ENCODE peak calls at places on chromosomes 6 and 20, in six cellular contexts. One of them, this sample, is unnamed.
A peak's percentile ranks its signal among the peaks of the same experiment; 100 is the strongest.

GRCh38 chr6:154012852-154013251 is 26.2 kb upstream of the OPRM1 start:
- DNase-seq in islet precursor cell: no peak
- DNase-seq in vagina: no peak
- DNase-seq in activated T-helper 1 cell treated with anti-CD3 and anti-CD28 coated beads, Interleukin-2, amount 50 U/mL, for 16 hours: no peak
- DNase-seq in amniotic epithelial cell: no peak
- DNase-seq in lower lobe of right lung: no peak
- DNase-seq in this sample: no peak

GRCh38 chr6:12009904-12010634 is 2.0 kb upstream of the HIVEP1 start:
- DNase-seq in islet precursor cell: no peak
- DNase-seq in vagina: no peak
- DNase-seq in activated T-helper 1 cell treated with anti-CD3 and anti-CD28 coated beads, Interleukin-2, amount 50 U/mL, for 16 hours: no peak
- DNase-seq in amniotic epithelial cell: no peak
- DNase-seq in lower lobe of right lung: no peak
- DNase-seq in this sample: no peak

GRCh38 chr6:90144396-90144795 is 152.2 kb downstream of the BACH2 start:
- DNase-seq in islet precursor cell: no peak
- DNase-seq in vagina: no peak
- DNase-seq in activated T-helper 1 cell treated with anti-CD3 and anti-CD28 coated beads, Interleukin-2, amount 50 U/mL, for 16 hours: peak; percentile 13
- DNase-seq in amniotic epithelial cell: no peak
- DNase-seq in lower lobe of right lung: no peak
- DNase-seq in this sample: no peak

GRCh38 chr20:36969478-36970186 is 18.1 kb upstream of the SAMHD1 start:
- DNase-seq in islet precursor cell: no peak
- DNase-seq in vagina: no peak
- DNase-seq in activated T-helper 1 cell treated with anti-CD3 and anti-CD28 coated beads, Interleukin-2, amount 50 U/mL, for 16 hours: no peak
- DNase-seq in amniotic epithelial cell: no peak
- DNase-seq in lower lobe of right lung: no peak
- DNase-seq in this sample: no peak

GRCh38 chr6:157715766-157716171 is 107.3 kb upstream of the SNX9 start:
- DNase-seq in islet precursor cell: peak; percentile 65
- DNase-seq in vagina: no peak
- DNase-seq in activated T-helper 1 cell treated with anti-CD3 and anti-CD28 coated beads, Interleukin-2, amount 50 U/mL, for 16 hours: no peak
- DNase-seq in amniotic epithelial cell: peak; percentile 97
- DNase-seq in lower lobe of right lung: no peak
- DNase-seq in this sample: no peak

GRCh38 chr6:107894821-107895396 is 63.1 kb downstream of the SEC63 start:
- DNase-seq in islet precursor cell: no peak
- DNase-seq in vagina: no peak
- DNase-seq in activated T-helper 1 cell treated with anti-CD3 and anti-CD28 coated beads, Interleukin-2, amount 50 U/mL, for 16 hours: no peak
- DNase-seq in amniotic epithelial cell: no peak
- DNase-seq in lower lobe of right lung: no peak
- DNase-seq in this sample: no peak

GRCh38 chr6:34462561-34462971 is 3.3 kb upstream of the PACSIN1 start:
- DNase-seq in islet precursor cell: peak; percentile 88
- DNase-seq in vagina: no peak
- DNase-seq in activated T-helper 1 cell treated with anti-CD3 and anti-CD28 coated beads, Interleukin-2, amount 50 U/mL, for 16 hours: no peak
- DNase-seq in amniotic epithelial cell: no peak
- DNase-seq in lower lobe of right lung: no peak
- DNase-seq in this sample: no peak

GRCh38 chr6:159594106-159594749 is 98.8 kb downstream of the SOD2 start:
- DNase-seq in islet precursor cell: no peak
- DNase-seq in vagina: no peak
- DNase-seq in activated T-helper 1 cell treated with anti-CD3 and anti-CD28 coated beads, Interleukin-2, amount 50 U/mL, for 16 hours: no peak
- DNase-seq in amniotic epithelial cell: peak; percentile 44
- DNase-seq in lower lobe of right lung: no peak
- DNase-seq in this sample: no peak

GRCh38 chr20:59667981-59668515 is 63.7 kb downstream of the PHACTR3 start:
- DNase-seq in islet precursor cell: no peak
- DNase-seq in vagina: no peak
- DNase-seq in activated T-helper 1 cell treated with anti-CD3 and anti-CD28 coated beads, Interleukin-2, amount 50 U/mL, for 16 hours: no peak
- DNase-seq in amniotic epithelial cell: no peak
- DNase-seq in lower lobe of right lung: no peak
- DNase-seq in this sample: no peak

GRCh38 chr6:145271601-145272000 is 463.7 kb downstream of the EPM2A start:
- DNase-seq in islet precursor cell: no peak
- DNase-seq in vagina: no peak
- DNase-seq in activated T-helper 1 cell treated with anti-CD3 and anti-CD28 coated beads, Interleukin-2, amount 50 U/mL, for 16 hours: no peak
- DNase-seq in amniotic epithelial cell: no peak
- DNase-seq in lower lobe of right lung: no peak
- DNase-seq in this sample: no peak

GRCh38 chr6:26125015-26125690 is 37.9 kb downstream of the HFE start:
- DNase-seq in islet precursor cell: no peak
- DNase-seq in vagina: no peak
- DNase-seq in activated T-helper 1 cell treated with anti-CD3 and anti-CD28 coated beads, Interleukin-2, amount 50 U/mL, for 16 hours: no peak
- DNase-seq in amniotic epithelial cell: no peak
- DNase-seq in lower lobe of right lung: peak; percentile 58
- DNase-seq in this sample: no peak

GRCh38 chr20:24633026-24633425 is 163.6 kb downstream of the SYNDIG1 start:
- DNase-seq in islet precursor cell: no peak
- DNase-seq in vagina: no peak
- DNase-seq in activated T-helper 1 cell treated with anti-CD3 and anti-CD28 coated beads, Interleukin-2, amount 50 U/mL, for 16 hours: no peak
- DNase-seq in amniotic epithelial cell: no peak
- DNase-seq in lower lobe of right lung: no peak
- DNase-seq in this sample: no peak

GRCh38 chr6:162854734-162855191 is 127.0 kb downstream of the PACRG start:
- DNase-seq in islet precursor cell: no peak
- DNase-seq in vagina: no peak
- DNase-seq in activated T-helper 1 cell treated with anti-CD3 and anti-CD28 coated beads, Interleukin-2, amount 50 U/mL, for 16 hours: no peak
- DNase-seq in amniotic epithelial cell: no peak
- DNase-seq in lower lobe of right lung: no peak
- DNase-seq in this sample: no peak

GRCh38 chr6:71190809-71191208 is 97.8 kb upstream of the OGFRL1 start:
- DNase-seq in islet precursor cell: no peak
- DNase-seq in vagina: no peak
- DNase-seq in activated T-helper 1 cell treated with anti-CD3 and anti-CD28 coated beads, Interleukin-2, amount 50 U/mL, for 16 hours: no peak
- DNase-seq in amniotic epithelial cell: peak; percentile 41
- DNase-seq in lower lobe of right lung: no peak
- DNase-seq in this sample: no peak

This sample was measured in upper lobe of right lung.